ENCODE peak calls at places on chromosomes 5 and 9, in eight cellular contexts. W, O, N, G, F, Q, C and A are unnamed samples.

GRCh38 chr9:33225319-33226152 is 14.4 kb upstream of the SPINK4 start:
- DNase-seq in W (no peak), O (peak), N (peak), G (peak), F (peak), Q (no peak), C (peak), A (no peak)

GRCh38 chr5:96093340-96093739 is 131.7 kb upstream of the ELL2 start:
- DNase-seq in W (no peak), O (no peak), N (no peak), G (no peak), F (no peak), Q (no peak), C (no peak), A (no peak)

GRCh38 chr9:101376117-101376866 is 8.5 kb downstream of the BAAT start:
- DNase-seq in W (peak), O (no peak), N (peak), G (no peak), F (no peak), Q (no peak), C (no peak), A (no peak)

GRCh38 chr9:130937146-130938076 is 1.6 kb downstream of the FIBCD1 start:
- DNase-seq in W (no peak), O (no peak), N (no peak), G (no peak), F (no peak), Q (no peak), C (no peak), A (no peak)

GRCh38 chr9:135379540-135380267 is 99.9 kb upstream of the PPP1R26 start:
- DNase-seq in W (no peak), O (no peak), N (no peak), G (no peak), F (no peak), Q (no peak), C (no peak), A (no peak)

GRCh38 chr9:136648746-136649145 is 14.0 kb upstream of the EGFL7 start:
- DNase-seq in W (no peak), O (no peak), N (no peak), G (peak), F (no peak), Q (no peak), C (no peak), A (peak)

GRCh38 chr5:2847608-2848007 is 96.1 kb upstream of the IRX2 start:
- DNase-seq in W (no peak), O (no peak), N (no peak), G (no peak), F (no peak), Q (no peak), C (no peak), A (no peak)

GRCh38 chr9:12843735-12844134 is 68.9 kb downstream of the LURAP1L start:
- DNase-seq in W (no peak), O (no peak), N (no peak), G (no peak), F (no peak), Q (no peak), C (no peak), A (no peak)

GRCh38 chr5:167217097-167217743 is 1074.2 kb upstream of the WWC1 start:
- DNase-seq in W (no peak), O (no peak), N (no peak), G (no peak), F (no peak), Q (no peak), C (no peak), A (no peak)

GRCh38 chr9:1929722-1930621 is 85.2 kb upstream of the SMARCA2 start:
- DNase-seq in W (no peak), O (no peak), N (no peak), G (no peak), F (no peak), Q (no peak), C (no peak), A (no peak)

GRCh38 chr5:177300236-177300880 is 3.2 kb downstream of the RAB24 start:
- DNase-seq in W (no peak), O (peak), N (peak), G (peak), F (no peak), Q (peak), C (no peak), A (peak)

GRCh38 chr9:77735515-77735914 is 87.4 kb upstream of the GNA14 start:
- DNase-seq in W (no peak), O (no peak), N (peak), G (no peak), F (no peak), Q (no peak), C (no peak), A (no peak)

GRCh38 chr9:19682416-19682815 is 106.4 kb downstream of the SLC24A2 start:
- DNase-seq in W (no peak), O (no peak), N (no peak), G (no peak), F (no peak), Q (no peak), C (no peak), A (no peak)

GRCh38 chr5:169139381-169140125 is 161.4 kb downstream of the SLIT3 start:
- DNase-seq in W (no peak), O (no peak), N (no peak), G (no peak), F (no peak), Q (no peak), C (no peak), A (no peak)

GRCh38 chr5:155700333-155700732 is 626.6 kb upstream of the SGCD start:
- DNase-seq in W (no peak), O (no peak), N (no peak), G (peak), F (no peak), Q (no peak), C (no peak), A (no peak)
- TF ChIP-seq CTCF in W (no peak), O (no peak), N (peak), G (peak), F (peak), Q (no peak), C (peak), A (no peak)

GRCh38 chr9:75540185-75540584 is 350.3 kb upstream of the PCSK5 start:
- DNase-seq in W (no peak), O (no peak), N (no peak), G (no peak), F (no peak), Q (no peak), C (no peak), A (no peak)
- TF ChIP-seq CTCF in W (no peak), O (no peak), N (no peak), G (no peak), F (no peak), Q (no peak), C (no peak), A (no peak)

DNA sequence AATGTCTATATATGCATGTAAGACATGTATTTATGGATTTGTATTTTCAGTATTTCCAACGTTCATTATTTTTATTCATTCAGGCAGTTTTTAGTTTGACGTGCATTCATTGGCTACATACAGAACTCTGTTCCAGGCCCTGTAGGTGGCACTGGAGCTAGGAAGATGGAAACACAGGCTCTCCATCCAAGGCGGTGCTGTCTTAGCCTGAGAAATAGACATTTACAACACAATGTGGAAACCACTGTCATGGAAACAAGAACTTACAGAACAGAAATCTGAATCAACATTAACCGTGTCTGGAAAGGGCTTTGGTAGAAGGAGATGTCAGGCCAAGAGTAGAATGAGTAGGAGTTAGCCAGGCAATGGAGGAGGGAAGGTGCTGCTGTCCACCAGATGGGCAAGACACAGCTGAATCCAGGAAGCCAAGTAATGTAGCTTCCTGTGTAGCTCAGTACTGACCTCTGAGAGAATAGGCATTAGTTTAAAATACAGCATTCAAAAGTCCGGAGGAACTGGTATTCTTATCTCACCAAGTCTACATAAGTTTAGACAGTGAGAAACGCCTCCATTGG is 388.7 kb upstream of the CDH6 start:
- DNase-seq in W (no peak), O (no peak), N (no peak), G (no peak), F (no peak), Q (no peak), C (no peak), A (no peak)
- TF ChIP-seq CTCF in W (peak), O (no peak), N (no peak), G (no peak), F (peak), Q (no peak), C (peak), A (no peak)

DNA sequence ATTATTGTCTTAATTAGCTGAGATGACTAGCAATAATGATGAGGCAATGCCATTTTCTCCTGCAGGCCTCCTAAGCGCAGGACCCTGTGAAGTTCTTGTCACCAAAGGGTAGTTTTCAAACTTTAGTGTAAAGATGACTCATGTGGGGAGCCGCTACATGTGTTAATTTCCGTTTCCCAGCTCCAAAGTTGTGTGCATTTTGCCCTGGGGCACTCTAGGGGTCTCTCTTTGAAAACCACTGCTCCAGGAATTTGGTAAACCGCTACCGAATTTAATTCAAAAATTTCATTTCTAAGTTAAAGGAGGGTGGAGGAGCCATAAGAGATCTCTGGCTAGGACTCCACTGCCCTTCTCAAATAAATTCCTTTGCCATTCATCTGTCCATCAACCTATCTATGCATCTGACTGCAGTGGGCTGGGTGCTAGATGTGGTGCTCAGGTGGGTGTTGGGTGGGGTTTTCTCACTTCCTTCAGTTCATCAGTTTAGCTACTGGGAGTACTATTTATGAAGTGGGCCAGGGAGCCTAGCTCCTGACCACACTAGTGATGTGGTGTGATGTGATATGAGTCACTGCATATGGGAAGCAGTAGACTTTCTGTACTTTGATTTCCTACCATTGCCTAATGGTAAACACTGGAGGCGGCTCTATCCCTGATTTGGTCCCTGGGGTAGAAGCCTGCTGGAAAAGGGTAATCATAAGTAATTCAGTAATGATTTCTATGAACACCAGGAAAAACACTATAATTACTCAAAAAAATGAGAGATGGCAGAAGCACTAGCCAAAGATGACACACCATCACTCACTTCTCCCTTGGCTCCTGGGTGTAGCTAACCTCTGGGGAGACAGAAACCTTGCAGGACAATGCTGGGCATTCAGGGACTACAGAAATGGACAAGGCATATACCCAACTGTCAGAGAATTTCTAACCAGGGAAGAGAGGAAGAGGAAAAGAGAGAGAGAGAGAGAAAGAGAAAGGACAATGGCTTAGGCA is 4.0 kb upstream of the ZSWIM6 start:
- DNase-seq in W (no peak), O (peak), N (peak), G (no peak), F (no peak), Q (no peak), C (no peak), A (peak)
- TF ChIP-seq CTCF in W (no peak), O (no peak), N (no peak), G (no peak), F (no peak), Q (no peak), C (no peak), A (no peak)

DNA sequence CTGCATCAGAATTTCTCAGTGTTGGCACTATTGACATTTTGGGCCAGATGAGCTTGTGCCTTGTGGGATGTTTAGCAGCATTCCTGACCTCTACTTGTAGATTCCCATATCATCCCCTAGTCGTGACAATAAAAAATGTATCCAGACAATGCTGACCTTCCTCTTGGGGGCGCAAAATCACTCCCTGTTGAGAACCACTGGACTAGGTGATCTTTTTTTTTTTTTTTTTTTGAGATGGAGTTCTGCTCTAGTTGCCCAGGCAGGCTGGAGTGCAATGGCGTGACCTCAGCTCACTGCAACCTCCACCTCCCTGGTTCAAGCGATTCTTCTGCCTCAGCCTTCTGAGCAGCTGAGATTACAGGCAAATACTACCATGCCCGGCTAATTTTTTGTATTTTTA is 22.6 kb downstream of the STXBP1 start:
- DNase-seq in W (no peak), O (no peak), N (no peak), G (no peak), F (no peak), Q (no peak), C (no peak), A (no peak)
- TF ChIP-seq CTCF in W (no peak), O (no peak), N (no peak), G (no peak), F (no peak), Q (no peak), C (no peak), A (no peak)

GRCh38 chr5:138465288-138466057 is at the start of gene EGR1:
- DNase-seq in W (peak), O (peak), N (peak), G (peak), F (no peak), Q (peak), C (peak), A (peak)
- TF ChIP-seq CTCF in W (no peak), O (peak), N (no peak), G (no peak), F (no peak), Q (peak), C (no peak), A (no peak)

DNA sequence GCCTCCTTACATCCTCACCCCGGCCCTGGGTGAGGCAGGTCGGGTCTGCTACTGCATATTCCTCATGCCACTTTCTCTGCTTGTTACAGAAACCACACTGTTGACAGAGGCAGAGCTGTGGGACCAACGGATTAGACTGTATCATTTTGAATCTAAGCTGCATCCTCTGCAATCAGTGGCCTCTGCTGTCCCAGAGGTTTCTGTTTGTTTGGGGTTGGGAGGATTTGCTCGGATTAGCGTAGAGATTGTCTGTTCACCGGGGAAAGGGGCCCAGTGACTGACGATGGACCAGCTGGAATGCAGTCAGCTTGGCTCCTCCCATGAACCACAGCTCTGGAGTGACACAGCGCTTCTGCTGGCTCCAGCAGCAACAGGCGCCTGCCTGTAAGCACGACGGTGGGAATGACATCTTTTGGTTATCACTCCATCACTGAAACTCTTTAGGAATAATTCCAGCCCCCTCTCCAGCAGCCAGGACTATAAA is 37.3 kb upstream of the ADRA1B start:
- DNase-seq in W (peak), O (no peak), N (peak), G (peak), F (no peak), Q (no peak), C (peak), A (no peak)
- TF ChIP-seq CTCF in W (no peak), O (no peak), N (no peak), G (no peak), F (peak), Q (no peak), C (peak), A (no peak)

GRCh38 chr5:134917070-134917831 is 12.3 kb downstream of the PCBD2 start:
- DNase-seq in W (no peak), O (no peak), N (no peak), G (no peak), F (no peak), Q (no peak), C (no peak), A (no peak)
- TF ChIP-seq CTCF in W (no peak), O (no peak), N (peak), G (no peak), F (peak), Q (no peak), C (peak), A (no peak)